ENCODE peak calls at places on chromosomes 12 and 14, in ten cellular contexts. A is colonic mucosa; X is CD8-positive, alpha-beta memory T cell; O is activated naive CD8-positive, alpha-beta T cell treated with anti-CD3 and anti-CD28 coated beads, Interleukin-2, amount 50 U/mL, for 24 hours; E is activated CD8-positive, alpha-beta T cell treated with anti-CD3 and anti-CD28 coated beads for 36 hours; J is midbrain; R is gastrocnemius medialis; Q is dorsolateral prefrontal cortex; Z is suprapubic skin; V is HFFc6. B is an unnamed sample.

GRCh38 chr14:103491691-103492090 is 30.9 kb downstream of the CKB start:
- DNase-seq in A (no peak), X (no peak), O (no peak), E (no peak), J (no peak), R (no peak), Q (no peak), Z (no peak), V (no peak), B (no peak)

GRCh38 chr12:57461904-57462306 is 2.3 kb downstream of the GLI1 start:
- DNase-seq in A (no peak), X (no peak), O (no peak), E (peak), J (peak), R (no peak), Q (no peak), Z (no peak), V (peak), B (no peak)

GRCh38 chr12:39872425-39872824 is 233.5 kb downstream of the SLC2A13 start:
- DNase-seq in A (no peak), X (no peak), O (no peak), E (no peak), J (no peak), R (no peak), Q (no peak), Z (no peak), V (no peak), B (no peak)

GRCh38 chr14:43674273-43674672 is 832.8 kb downstream of the FSCB start:
- DNase-seq in A (no peak), X (no peak), O (no peak), E (no peak), J (no peak), R (no peak), Q (no peak), Z (no peak), V (no peak), B (no peak)

GRCh38 chr14:53462931-53463778 is 310.0 kb upstream of the DDHD1 start:
- DNase-seq in A (no peak), X (no peak), O (no peak), E (no peak), J (no peak), R (no peak), Q (no peak), Z (no peak), V (no peak), B (no peak)

GRCh38 chr12:40405419-40405818 is 180.6 kb downstream of the LRRK2 start:
- DNase-seq in A (no peak), X (no peak), O (no peak), E (no peak), J (no peak), R (no peak), Q (no peak), Z (no peak), V (no peak), B (no peak)

GRCh38 chr14:21964180-21964579 is 290.6 kb upstream of the OR4E1 start:
- DNase-seq in A (no peak), X (no peak), O (no peak), E (no peak), J (no peak), R (no peak), Q (no peak), Z (no peak), V (no peak), B (no peak)

GRCh38 chr12:42648061-42648460 is 58.5 kb upstream of the PRICKLE1 start:
- DNase-seq in A (no peak), X (no peak), O (no peak), E (no peak), J (no peak), R (no peak), Q (no peak), Z (no peak), V (no peak), B (no peak)

GRCh38 chr12:12564911-12565310 is 2.2 kb upstream of the DUSP16 start:
- DNase-seq in A (no peak), X (no peak), O (no peak), E (no peak), J (no peak), R (no peak), Q (no peak), Z (no peak), V (no peak), B (no peak)

GRCh38 chr14:64979336-64980074 is 7.2 kb upstream of the FNTB start:
- DNase-seq in A (no peak), X (no peak), O (no peak), E (no peak), J (no peak), R (no peak), Q (no peak), Z (no peak), V (peak), B (no peak)

GRCh38 chr14:54683882-54684794 is 117.2 kb downstream of the SAMD4A start:
- DNase-seq in A (peak), X (no peak), O (peak), E (peak), J (no peak), R (no peak), Q (no peak), Z (peak), V (peak), B (no peak)

GRCh38 chr12:119594772-119595445 is 1.3 kb downstream of the TMEM233 start:
- DNase-seq in A (peak), X (no peak), O (no peak), E (peak), J (no peak), R (peak), Q (no peak), Z (no peak), V (no peak), B (no peak)

GRCh38 chr12:53867216-53868012 is 71.2 kb upstream of the HOXC13 start:
- DNase-seq in A (no peak), X (no peak), O (no peak), E (no peak), J (no peak), R (no peak), Q (no peak), Z (no peak), V (no peak), B (no peak)

GRCh38 chr12:65152586-65152985 is 16.8 kb upstream of the LEMD3 start:
- DNase-seq in A (no peak), X (no peak), O (no peak), E (no peak), J (no peak), R (no peak), Q (no peak), Z (no peak), V (no peak), B (no peak)

GRCh38 chr12:130335517-130336392 is 1.9 kb upstream of the PIWIL1 start:
- DNase-seq in A (peak), X (no peak), O (no peak), E (peak), J (peak), R (no peak), Q (no peak), Z (no peak), V (peak), B (no peak)

GRCh38 chr14:35285168-35285990 is 6.8 kb upstream of the PSMA6 start:
- DNase-seq in A (no peak), X (no peak), O (peak), E (peak), J (no peak), R (no peak), Q (no peak), Z (no peak), V (peak), B (no peak)

GRCh38 chr14:84554136-84554535 is 975.8 kb upstream of the FLRT2 start:
- DNase-seq in A (no peak), X (no peak), O (no peak), E (no peak), J (no peak), R (no peak), Q (no peak), Z (no peak), V (no peak), B (no peak)

B was measured in effector memory CD8-positive, alpha-beta T cell.